ENCODE peak calls at places on chromosome 3, in five cellular contexts. F is stimulated activated naive CD8-positive, alpha-beta T cell treated with anti-CD3 and anti-CD28 coated beads, Interleukin-15, amount 100 ng/mL, for 72 hours; I is A172; W is AG09309; S is posterior cingulate gyrus. G is an unnamed sample.

GRCh38 chr3:156816794-156817741 is 9.1 kb upstream of the LEKR1 start:
- DNase-seq in F (peak; percentile 90), I (peak; percentile 44), W (peak; percentile 82), S (peak; percentile 48), G (peak; percentile 61)

GRCh38 chr3:32781211-32781968 is 36.4 kb upstream of the TRIM71 start:
- DNase-seq in F (peak; percentile 77), I (peak; percentile 77), W (no peak), S (peak; percentile 72), G (peak; percentile 54)

GRCh38 chr3:112303811-112304325 is 9.9 kb upstream of the SLC9C1 start:
- DNase-seq in F (no peak), I (peak; percentile 28), W (no peak), S (no peak), G (no peak)

GRCh38 chr3:47108546-47108945 is 55.4 kb downstream of the SETD2 start:
- DNase-seq in F (no peak), I (no peak), W (no peak), S (no peak), G (no peak)

GRCh38 chr3:103906808-103907207 is 1459.9 kb upstream of the ALCAM start:
- DNase-seq in F (no peak), I (no peak), W (no peak), S (no peak), G (no peak)

GRCh38 chr3:24521306-24522154 is 26.9 kb upstream of the THRB start:
- DNase-seq in F (no peak), I (no peak), W (no peak), S (peak; percentile 53), G (peak; percentile 3)

GRCh38 chr3:158355623-158356588 is 215.1 kb upstream of the MLF1 start:
- DNase-seq in F (no peak), I (no peak), W (no peak), S (no peak), G (no peak)

GRCh38 chr3:32596926-32597369 is 26.3 kb upstream of the DYNC1LI1 start:
- DNase-seq in F (no peak), I (no peak), W (no peak), S (no peak), G (no peak)

GRCh38 chr3:126342991-126343661 is 14.1 kb downstream of the KLF15 start:
- DNase-seq in F (peak; percentile 6), I (no peak), W (no peak), S (peak; percentile 1), G (no peak)

GRCh38 chr3:14200276-14200675 is 21.7 kb downstream of the LSM3 start:
- DNase-seq in F (no peak), I (no peak), W (no peak), S (no peak), G (no peak)

G was measured in caudate nucleus.